ENCODE peak calls at places on chromosome 14, in five cellular contexts. T is thoracic aorta, H is H9, J is hepatocyte, I is fibroblast of lung. B is an unnamed sample.

GRCh38 chr14:57699947-57700346 is 165.9 kb downstream of the SLC35F4 start:
- DNase-seq in T (no peak), I (no peak), H (no peak), J (no peak), B (no peak)

GRCh38 chr14:25833341-25834121 is 764.3 kb downstream of the NOVA1 start:
- DNase-seq in I (peak), J (peak), T (no peak), H (peak), B (peak)

GRCh38 chr14:55850803-55851202 is 267.4 kb upstream of the PELI2 start:
- DNase-seq in I (peak), H (no peak), J (no peak), T (no peak), B (peak)

GRCh38 chr14:74251546-74252030 is 12.3 kb downstream of the VSX2 start:
- DNase-seq in H (peak), I (peak), T (peak), J (peak), B (peak)

GRCh38 chr14:88791629-88792571 is 853 bp downstream of the EML5 start:
- DNase-seq in I (peak), J (peak), T (no peak), H (peak), B (no peak)

GRCh38 chr14:24430682-24431568 is 1.2 kb downstream of the KHNYN start:
- DNase-seq in J (peak), T (no peak), H (no peak), I (peak), B (no peak)

GRCh38 chr14:32202468-32202865 is 602 bp downstream of the RNU6-8 start:
- DNase-seq in T (no peak), I (no peak), J (peak), H (no peak), B (no peak)

GRCh38 chr14:71467419-71467818 is 464.8 kb upstream of the RGS6 start:
- DNase-seq in T (no peak), J (no peak), I (peak), H (no peak), B (no peak)

GRCh38 chr14:99564903-99565259 is 39.1 kb downstream of the CCDC85C start:
- DNase-seq in H (no peak), J (no peak), T (no peak), I (no peak), B (no peak)

GRCh38 chr14:88599761-88600439 is 37.1 kb downstream of the ZC3H14 start:
- DNase-seq in J (no peak), T (no peak), I (no peak), H (no peak), B (no peak)

GRCh38 chr14:51638071-51638944 is 13.4 kb upstream of the FRMD6 start:
- DNase-seq in T (no peak), I (peak), H (peak), J (peak), B (no peak)

GRCh38 chr14:33916663-33917565 is 34.0 kb downstream of the EGLN3 start:
- DNase-seq in I (peak), T (no peak), H (no peak), J (no peak), B (peak)

GRCh38 chr14:76352639-76353281 is 23.2 kb upstream of the ESRRB start:
- DNase-seq in J (peak), T (no peak), H (peak), I (peak), B (peak)

GRCh38 chr14:93039649-93040315 is 75.9 kb downstream of the ITPK1 start:
- DNase-seq in H (no peak), T (no peak), I (no peak), J (no peak), B (no peak)

GRCh38 chr14:95359974-95360826 is 40.5 kb upstream of the CLMN start:
- DNase-seq in H (peak), T (no peak), J (peak), I (peak), B (no peak)

GRCh38 chr14:95787941-95788340 is 74.0 kb upstream of the TCL1A start:
- DNase-seq in J (no peak), I (no peak), T (no peak), H (no peak), B (no peak)

GRCh38 chr14:25848601-25849000 is 749.2 kb downstream of the NOVA1 start:
- DNase-seq in H (no peak), T (no peak), I (no peak), J (no peak), B (no peak)

GRCh38 chr14:77221241-77221871 is 39.8 kb downstream of the TMEM63C start:
- DNase-seq in T (no peak), J (no peak), I (no peak), H (no peak), B (no peak)

GRCh38 chr14:95039259-95039992 is 117.9 kb downstream of the DICER1 start:
- DNase-seq in T (no peak), J (no peak), I (no peak), H (no peak), B (no peak)

GRCh38 chr14:94081386-94081820 is 293 bp downstream of the IFI27L1 start:
- DNase-seq in J (peak), T (no peak), I (no peak), H (no peak), B (no peak)

GRCh38 chr14:69672372-69672771 is 61.0 kb downstream of the SUSD6 start:
- DNase-seq in H (no peak), J (no peak), I (no peak), T (no peak), B (no peak)

GRCh38 chr14:55074662-55075061 is 23.2 kb downstream of the MAPK1IP1L start:
- DNase-seq in I (peak), H (no peak), J (no peak), T (no peak), B (no peak)

GRCh38 chr14:52987514-52987913 is 36.7 kb upstream of the FERMT2 start:
- DNase-seq in T (no peak), I (peak), J (no peak), H (no peak), B (no peak)

GRCh38 chr14:63545431-63545830 is 2.3 kb upstream of the PPP2R5E start:
- DNase-seq in T (no peak), I (no peak), J (no peak), H (no peak), B (no peak)

GRCh38 chr14:71591929-71592328 is 340.3 kb upstream of the RGS6 start:
- DNase-seq in T (no peak), H (no peak), J (no peak), I (peak), B (peak)

GRCh38 chr14:75234173-75234855 is 44.3 kb upstream of the FOS start:
- DNase-seq in J (peak), T (no peak), I (peak), H (no peak), B (peak)

GRCh38 chr14:77195766-77196165 is 14.2 kb downstream of the TMEM63C start:
- DNase-seq in I (no peak), J (no peak), T (no peak), H (no peak), B (no peak)

GRCh38 chr14:72515779-72516770 is 377.8 kb downstream of the DPF3 start:
- DNase-seq in T (no peak), I (peak), J (no peak), H (no peak), B (no peak)

DNA sequence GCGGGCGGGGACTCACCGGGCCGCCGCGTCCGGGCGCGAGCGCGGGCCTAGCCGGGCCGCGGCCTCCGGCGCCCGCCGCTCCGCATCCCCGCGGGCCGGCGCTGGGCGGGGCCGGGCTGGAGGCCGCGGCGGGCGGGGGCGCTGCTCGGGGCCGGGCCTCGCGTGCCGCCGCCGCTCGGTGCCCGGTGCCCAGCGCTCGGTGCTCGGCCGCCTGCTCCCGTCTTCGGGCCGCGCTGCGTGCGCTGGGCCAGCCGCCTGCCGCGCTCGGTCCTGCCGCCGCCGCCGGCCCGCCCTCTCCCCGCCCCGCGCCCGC is at the start of gene AKT1:
- DNase-seq in I (no peak), H (no peak), J (no peak), T (no peak), B (no peak)
- H3K27ac ChIP-seq in I (peak), H (no peak), J (peak), T (peak), B (peak)

GRCh38 chr14:87002831-87003230 is 990.2 kb downstream of the GALC start:
- DNase-seq in I (peak), H (no peak), T (no peak), J (no peak), B (no peak)
- TF ChIP-seq CTCF in I (no peak), H (no peak), T (no peak), J (peak), B (no peak)

GRCh38 chr14:58821421-58821820 is 183.7 kb downstream of the DACT1 start:
- DNase-seq in T (no peak), H (no peak), J (no peak), I (no peak), B (peak)
- H3K27ac ChIP-seq in T (no peak), H (no peak), J (no peak), I (no peak), B (no peak)

DNA sequence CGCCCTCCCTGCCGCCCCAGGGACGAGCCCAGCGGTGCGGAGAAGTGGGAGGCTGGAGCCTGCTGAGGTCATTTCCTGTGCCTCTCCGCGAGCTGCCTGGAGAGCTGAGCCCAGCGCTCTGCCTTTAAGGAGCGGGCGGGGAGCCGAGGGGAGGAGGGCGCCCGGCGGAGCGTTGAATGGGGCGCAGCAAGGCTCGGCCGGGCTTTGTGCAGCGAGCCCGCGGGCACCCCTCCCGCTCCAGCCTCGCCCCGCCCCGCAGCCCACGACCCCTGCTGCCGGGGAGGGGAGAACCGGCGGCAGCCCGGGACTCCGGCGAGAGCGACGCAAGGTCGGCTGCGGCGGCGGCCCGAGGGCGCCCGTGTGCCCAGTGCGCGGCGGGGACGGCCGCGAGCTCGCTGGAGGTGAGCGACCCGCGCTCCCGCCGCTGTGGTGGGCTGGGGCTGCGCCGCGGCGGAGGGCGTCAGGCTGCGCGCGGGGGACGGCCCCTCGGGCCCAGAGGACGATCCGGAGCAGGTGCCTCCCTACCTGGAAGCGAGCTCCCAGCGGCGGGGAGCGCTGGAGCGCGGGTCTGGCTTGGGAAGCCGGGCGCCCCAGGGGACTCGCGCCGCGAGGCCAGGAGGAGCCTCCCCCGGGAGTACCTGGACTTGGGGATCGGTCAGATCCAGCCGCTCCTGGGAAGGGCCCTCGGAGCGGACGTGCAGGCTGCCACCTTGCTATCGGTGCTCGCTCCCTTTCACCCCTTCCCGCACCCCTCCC is at the start of gene PLEKHH1:
- DNase-seq in T (peak), J (peak), I (peak), H (peak), B (peak)
- TF ChIP-seq CTCF in T (no peak), J (peak), I (no peak), H (peak), B (peak)

GRCh38 chr14:102095231-102095870 is 8.5 kb upstream of the HSP90AA1 start:
- DNase-seq in T (no peak), J (no peak), H (no peak), I (peak), B (no peak)

GRCh38 chr14:102095871-102096568 is 9.2 kb upstream of the HSP90AA1 start:
- DNase-seq in H (no peak), T (no peak), J (no peak), I (no peak), B (no peak)

GRCh38 chr14:102097441-102098135 is 10.7 kb upstream of the HSP90AA1 start:
- DNase-seq in J (peak), I (no peak), T (no peak), H (peak), B (peak)

GRCh38 chr14:102094101-102094500 is 7.3 kb upstream of the HSP90AA1 start:
- DNase-seq in T (no peak), J (no peak), H (no peak), I (no peak), B (no peak)

DNA sequence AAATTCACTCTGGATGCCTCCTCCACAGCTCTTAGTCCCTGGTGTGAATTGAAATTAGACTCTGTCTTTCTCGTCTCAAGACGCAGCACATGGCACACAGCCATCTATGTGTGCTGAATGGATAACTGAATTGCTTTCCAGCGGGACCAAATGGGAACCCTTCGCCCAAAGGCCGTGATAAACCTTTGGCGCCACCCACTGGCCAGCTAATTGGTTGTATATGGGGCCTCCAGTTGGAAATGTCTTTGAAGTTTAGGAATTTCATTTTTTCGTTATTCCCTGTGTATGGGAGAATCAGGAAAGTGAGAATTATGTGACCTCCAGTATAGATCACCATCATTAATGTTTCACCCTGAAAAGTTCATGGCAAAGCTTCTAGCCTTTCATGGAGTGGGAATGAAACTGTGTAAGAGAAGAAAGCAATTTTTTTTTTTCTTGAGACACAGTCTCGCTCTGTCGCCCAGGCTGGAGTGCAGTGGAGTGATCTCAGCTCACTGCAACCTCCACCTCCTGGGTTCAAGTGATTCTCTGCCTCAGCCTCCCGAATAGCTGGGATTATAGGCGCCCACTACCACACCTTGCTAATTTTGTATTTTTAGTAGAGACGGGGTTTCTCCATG is 9.8 kb upstream of the HSP90AA1 start:
- DNase-seq in H (peak), I (peak), J (peak), T (peak), B (peak)
- H3K27ac ChIP-seq in H (no peak), I (no peak), J (peak), T (no peak), B (peak)

GRCh38 chr14:48974994-48975393 is 611.2 kb downstream of the RPS29 start:
- DNase-seq in H (no peak), I (no peak), J (no peak), T (no peak), B (no peak)
- TF ChIP-seq CTCF in H (peak), I (no peak), J (no peak), T (no peak), B (no peak)

DNA sequence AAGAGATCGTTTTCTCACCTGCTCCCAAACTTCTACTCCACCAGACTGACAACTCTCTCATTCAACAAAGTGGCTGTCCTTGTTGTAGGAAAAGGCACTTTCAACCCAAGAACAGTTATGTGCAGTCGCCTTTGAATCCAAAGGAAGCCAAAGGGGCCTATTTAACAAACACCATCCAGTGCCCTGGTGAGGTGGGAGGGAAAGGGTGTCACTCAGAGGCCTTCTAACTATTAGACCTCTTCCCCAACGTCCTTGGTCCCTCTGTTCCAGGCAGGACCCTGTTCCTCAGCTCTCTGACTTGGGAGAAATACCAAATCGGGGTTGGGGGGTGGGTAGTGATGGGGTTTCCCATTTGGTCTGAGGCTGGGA is 3.2 kb downstream of the SIX4 start:
- DNase-seq in I (no peak), H (no peak), T (no peak), J (no peak), B (no peak)
- H3K27ac ChIP-seq in I (no peak), H (no peak), T (no peak), J (peak), B (peak)

GRCh38 chr14:91419044-91419397 is 1.4 kb upstream of the CCDC88C start:
- DNase-seq in H (no peak), J (no peak), T (no peak), I (no peak), B (no peak)
- TF ChIP-seq CTCF in H (peak), J (no peak), T (no peak), I (no peak), B (peak)

B was measured in RWPE1.